ENCODE peak calls at places on chromosomes 12 and 14, in four cellular contexts. P is DND-41, I is glutamatergic neuron, X is endothelial cell. A is an unnamed sample.

GRCh38 chr12:97748298-97748697 is 285.7 kb downstream of the RMST start:
- DNase-seq in P (no peak), I (no peak), X (no peak), A (no peak)

GRCh38 chr12:50842637-50843493 is at the start of gene TMPRSS12:
- DNase-seq in P (no peak), I (peak), X (no peak), A (no peak)

GRCh38 chr14:64296561-64296960 is 2.4 kb upstream of the ESR2 start:
- DNase-seq in P (no peak), I (no peak), X (no peak), A (peak)

GRCh38 chr12:3097186-3097804 is 20.1 kb downstream of the TSPAN9 start:
- DNase-seq in P (no peak), I (no peak), X (peak), A (no peak)

GRCh38 chr12:87157791-87158190 is 871.4 kb downstream of the C12orf50 start:
- DNase-seq in P (no peak), I (no peak), X (no peak), A (peak)

GRCh38 chr14:79161576-79161975 is 991.4 kb downstream of the NRXN3 start:
- DNase-seq in P (peak), I (no peak), X (peak), A (peak)

GRCh38 chr14:77124345-77125274 is 17.0 kb downstream of the ZDHHC22 start:
- DNase-seq in P (no peak), I (peak), X (peak), A (peak)

GRCh38 chr14:64708148-64709004 is 4.2 kb downstream of the PLEKHG3 start:
- DNase-seq in P (peak), I (no peak), X (no peak), A (peak)

GRCh38 chr12:3214508-3215365 is 137.6 kb downstream of the TSPAN9 start:
- DNase-seq in P (no peak), I (no peak), X (no peak), A (no peak)

GRCh38 chr12:108562348-108563134 is at the start of gene ISCU:
- DNase-seq in P (peak), I (peak), X (peak), A (peak)
- TF ChIP-seq CTCF in P (peak), I (no peak), X (no peak), A (no peak)

DNA sequence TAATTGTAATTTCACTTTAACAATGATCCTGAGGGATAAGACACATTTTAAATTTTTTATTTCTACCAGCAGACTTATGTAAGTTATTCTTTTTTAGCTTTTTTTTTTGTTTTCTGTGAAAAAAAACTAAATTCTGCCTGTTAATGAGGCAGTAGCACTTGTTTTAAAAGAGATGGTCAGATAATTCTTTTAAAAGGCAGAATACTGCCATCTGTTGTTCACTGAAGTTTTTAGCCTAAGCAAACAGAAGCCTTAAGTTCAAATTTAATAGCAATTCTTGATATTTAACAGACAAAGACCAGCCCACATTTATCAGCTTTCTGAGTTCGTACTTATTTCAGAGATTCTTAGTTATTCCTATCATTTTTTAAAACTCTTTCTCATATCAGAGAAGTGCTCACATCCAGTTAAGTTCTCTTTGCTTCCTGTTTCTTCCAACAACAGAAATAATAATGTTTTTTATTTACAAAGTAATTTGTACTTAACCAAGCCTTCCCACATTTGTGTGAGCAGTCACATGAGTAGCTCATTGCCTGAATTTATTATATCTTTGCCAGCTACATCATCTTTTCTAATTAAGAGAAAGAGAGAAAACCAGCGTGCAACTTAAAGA is 93.4 kb upstream of the SLCO1C1 start:
- DNase-seq in P (no peak), I (no peak), X (no peak), A (peak)
- TF ChIP-seq CTCF in P (peak), I (no peak), X (no peak), A (peak)

DNA sequence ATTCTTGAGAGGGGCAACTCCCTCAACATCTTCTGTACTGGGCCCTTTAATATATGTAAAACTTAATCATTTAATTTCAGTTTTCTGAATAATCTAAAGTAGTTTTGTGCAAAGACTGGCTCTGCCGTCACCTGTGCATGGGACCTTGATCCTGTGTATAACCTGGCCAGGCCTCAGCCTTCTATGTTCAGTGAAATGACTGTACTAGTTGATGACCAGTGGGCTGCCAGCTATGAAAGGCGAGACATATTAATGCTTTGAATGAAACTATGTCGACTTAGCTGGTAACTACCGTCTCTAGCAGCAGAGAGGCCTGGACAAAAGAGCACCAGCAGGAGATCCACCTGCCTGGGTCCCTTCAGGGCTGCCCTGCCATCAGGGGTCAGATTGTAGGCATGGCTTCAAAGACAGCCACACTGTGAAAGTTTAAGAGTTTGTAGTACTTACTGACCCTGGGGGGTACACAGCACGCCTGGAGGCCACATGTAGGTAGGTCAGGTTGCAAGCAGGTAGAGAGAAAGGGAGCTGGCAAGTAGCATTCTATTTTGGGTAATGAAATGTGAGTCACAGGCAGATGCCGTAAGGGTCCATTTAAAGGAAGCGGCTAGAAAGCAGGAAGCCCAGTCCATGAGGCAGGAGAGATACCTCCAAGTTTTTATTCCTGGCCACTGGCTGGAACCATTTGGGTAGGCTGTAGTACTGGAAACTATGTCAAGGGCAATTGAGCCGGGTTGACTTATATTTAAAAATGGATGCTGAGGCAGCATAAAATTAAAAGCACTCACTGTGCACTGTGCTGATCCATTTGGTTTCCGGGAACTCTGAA is 77.2 kb downstream of the BHLHE41 start:
- DNase-seq in P (no peak), I (no peak), X (no peak), A (no peak)
- TF ChIP-seq CTCF in P (no peak), I (no peak), X (no peak), A (no peak)

GRCh38 chr12:102879144-102879763 is 37.8 kb downstream of the PAH start:
- DNase-seq in P (peak), I (peak), X (peak), A (peak)

GRCh38 chr12:102880783-102881182 is 36.3 kb downstream of the PAH start:
- DNase-seq in P (no peak), I (no peak), X (no peak), A (no peak)

GRCh38 chr12:102874819-102875218 is 42.2 kb downstream of the PAH start:
- DNase-seq in P (no peak), I (no peak), X (no peak), A (no peak)

GRCh38 chr12:102873077-102873476 is 44.0 kb downstream of the PAH start:
- DNase-seq in P (no peak), I (no peak), X (no peak), A (no peak)

GRCh38 chr12:102876883-102877282 is 40.2 kb downstream of the PAH start:
- DNase-seq in P (peak), I (peak), X (peak), A (no peak)
- TF ChIP-seq CTCF in P (peak), I (peak), X (no peak), A (no peak)

DNA sequence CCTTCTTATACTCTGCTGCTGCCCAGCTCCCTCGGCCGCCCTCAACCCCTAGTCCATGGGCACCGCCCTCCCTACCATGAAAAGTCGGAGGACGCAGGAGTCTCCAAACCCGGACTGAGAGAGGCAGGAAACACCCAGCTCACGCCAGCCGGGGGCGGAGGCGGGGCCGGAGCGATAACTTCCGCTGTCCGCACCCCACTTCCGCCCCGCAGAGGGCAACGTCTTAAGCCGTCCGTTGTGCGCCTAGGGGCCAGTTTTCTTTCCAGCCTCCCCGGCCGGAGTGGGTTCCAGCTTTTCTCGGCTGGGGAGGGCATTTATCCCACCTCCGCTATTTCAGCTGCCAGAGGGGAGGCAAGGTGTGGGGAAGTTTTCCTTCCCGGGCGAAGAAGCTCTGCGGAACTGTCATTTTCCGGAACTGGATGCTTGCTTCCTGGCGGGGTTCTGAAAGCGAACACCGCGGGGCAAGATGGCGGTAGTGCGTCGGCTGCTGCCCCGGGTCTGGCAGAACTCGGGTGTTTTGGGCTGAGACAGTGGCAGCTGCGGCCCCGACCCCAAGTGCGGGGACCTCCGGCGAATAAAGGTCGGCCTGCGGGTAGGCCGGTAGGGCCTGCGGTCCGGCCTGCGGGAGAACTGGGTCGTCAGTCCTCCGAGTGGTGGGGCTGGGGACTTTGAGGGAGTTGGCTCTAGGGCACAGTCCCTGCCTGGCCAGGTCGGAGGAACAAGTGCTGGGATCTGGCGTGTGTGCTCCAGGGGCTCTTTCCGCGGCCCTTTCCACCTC is at the start of the genes KCTD10 and UBE3B:
- DNase-seq in P (peak), I (peak), X (peak), A (peak)
- TF ChIP-seq CTCF in P (peak), I (no peak), X (no peak), A (no peak)

GRCh38 chr14:56150645-56151345 is 32.6 kb downstream of the PELI2 start:
- DNase-seq in P (peak), I (no peak), X (no peak), A (no peak)
- TF ChIP-seq CTCF in P (peak), I (no peak), X (no peak), A (no peak)

GRCh38 chr14:91573528-91573893 is 63.4 kb upstream of the PPP4R3A start:
- DNase-seq in P (no peak), I (no peak), X (no peak), A (no peak)

GRCh38 chr14:91570021-91570420 is 59.9 kb upstream of the PPP4R3A start:
- DNase-seq in P (no peak), I (no peak), X (no peak), A (no peak)

GRCh38 chr14:91573894-91574837 is 64.1 kb upstream of the PPP4R3A start:
- DNase-seq in P (peak), I (peak), X (peak), A (peak)

GRCh38 chr14:91569301-91569700 is 59.2 kb upstream of the PPP4R3A start:
- DNase-seq in P (no peak), I (no peak), X (no peak), A (no peak)

GRCh38 chr14:91568626-91569025 is 58.5 kb upstream of the PPP4R3A start:
- DNase-seq in P (no peak), I (no peak), X (no peak), A (no peak)
- TF ChIP-seq CTCF in P (no peak), I (no peak), X (no peak), A (no peak)

A was measured in fibroblast of mammary gland.